ENCODE peak calls at places on chromosomes 6 and 20, in six cellular contexts. One of them, this sample, is unnamed.

GRCh38 chr20:34431168-34431567 is 68.1 kb downstream of the ITCH start:
- DNase-seq in tibial nerve: no peak
- DNase-seq in fibroblast of lung: no peak
- DNase-seq in BE2C: no peak
- DNase-seq in activated CD8-positive, alpha-beta T cell treated with anti-CD3 and anti-CD28 coated beads for 36 hours: no peak
- DNase-seq in heart right ventricle: no peak
- DNase-seq in this sample: no peak

GRCh38 chr6:110720066-110720465 is 95.2 kb downstream of the CDK19 start:
- DNase-seq in tibial nerve: no peak
- DNase-seq in fibroblast of lung: no peak
- DNase-seq in BE2C: no peak
- DNase-seq in activated CD8-positive, alpha-beta T cell treated with anti-CD3 and anti-CD28 coated beads for 36 hours: no peak
- DNase-seq in heart right ventricle: no peak
- DNase-seq in this sample: no peak

GRCh38 chr20:38129248-38129865 is 35.7 kb downstream of the TGM2 start:
- DNase-seq in tibial nerve: no peak
- DNase-seq in fibroblast of lung: no peak
- DNase-seq in BE2C: no peak
- DNase-seq in activated CD8-positive, alpha-beta T cell treated with anti-CD3 and anti-CD28 coated beads for 36 hours: no peak
- DNase-seq in heart right ventricle: no peak
- DNase-seq in this sample: no peak

GRCh38 chr6:11085758-11086435 is 7.7 kb upstream of the SMIM13 start:
- DNase-seq in tibial nerve: no peak
- DNase-seq in fibroblast of lung: peak; percentile 92
- DNase-seq in BE2C: no peak
- DNase-seq in activated CD8-positive, alpha-beta T cell treated with anti-CD3 and anti-CD28 coated beads for 36 hours: no peak
- DNase-seq in heart right ventricle: no peak
- DNase-seq in this sample: no peak

GRCh38 chr6:21098744-21099143 is 494.8 kb upstream of the SOX4 start:
- DNase-seq in tibial nerve: no peak
- DNase-seq in fibroblast of lung: no peak
- DNase-seq in BE2C: no peak
- DNase-seq in activated CD8-positive, alpha-beta T cell treated with anti-CD3 and anti-CD28 coated beads for 36 hours: no peak
- DNase-seq in heart right ventricle: no peak
- DNase-seq in this sample: no peak

GRCh38 chr20:39885975-39886649 is 802.9 kb downstream of the MAFB start:
- DNase-seq in tibial nerve: peak; percentile 94
- DNase-seq in fibroblast of lung: peak; percentile 90
- DNase-seq in BE2C: peak; percentile 49
- DNase-seq in activated CD8-positive, alpha-beta T cell treated with anti-CD3 and anti-CD28 coated beads for 36 hours: peak; percentile 54
- DNase-seq in heart right ventricle: peak; percentile 51
- DNase-seq in this sample: peak; percentile 34

GRCh38 chr6:37054580-37054979 is 49.1 kb downstream of the FGD2 start:
- DNase-seq in tibial nerve: no peak
- DNase-seq in fibroblast of lung: no peak
- DNase-seq in BE2C: no peak
- DNase-seq in activated CD8-positive, alpha-beta T cell treated with anti-CD3 and anti-CD28 coated beads for 36 hours: no peak
- DNase-seq in heart right ventricle: no peak
- DNase-seq in this sample: no peak

GRCh38 chr6:23349521-23350147 is 776.4 kb upstream of the NRSN1 start:
- DNase-seq in tibial nerve: no peak
- DNase-seq in fibroblast of lung: peak; percentile 86
- DNase-seq in BE2C: peak; percentile 76
- DNase-seq in activated CD8-positive, alpha-beta T cell treated with anti-CD3 and anti-CD28 coated beads for 36 hours: no peak
- DNase-seq in heart right ventricle: no peak
- DNase-seq in this sample: no peak

GRCh38 chr6:169235286-169235685 is 18.4 kb downstream of the THBS2 start:
- DNase-seq in tibial nerve: no peak
- DNase-seq in fibroblast of lung: no peak
- DNase-seq in BE2C: no peak
- DNase-seq in activated CD8-positive, alpha-beta T cell treated with anti-CD3 and anti-CD28 coated beads for 36 hours: no peak
- DNase-seq in heart right ventricle: no peak
- DNase-seq in this sample: no peak

GRCh38 chr6:119025793-119026192 is 52.7 kb downstream of the FAM184A start:
- DNase-seq in tibial nerve: no peak
- DNase-seq in fibroblast of lung: no peak
- DNase-seq in BE2C: no peak
- DNase-seq in activated CD8-positive, alpha-beta T cell treated with anti-CD3 and anti-CD28 coated beads for 36 hours: no peak
- DNase-seq in heart right ventricle: no peak
- DNase-seq in this sample: no peak

GRCh38 chr20:53957421-53958172 is 112.8 kb downstream of the BCAS1 start:
- DNase-seq in tibial nerve: no peak
- DNase-seq in fibroblast of lung: peak; percentile 90
- DNase-seq in BE2C: no peak
- DNase-seq in activated CD8-positive, alpha-beta T cell treated with anti-CD3 and anti-CD28 coated beads for 36 hours: no peak
- DNase-seq in heart right ventricle: no peak
- DNase-seq in this sample: no peak

GRCh38 chr6:31083742-31084354 is 28.5 kb downstream of the C6orf15 start:
- DNase-seq in tibial nerve: peak; percentile 24
- DNase-seq in fibroblast of lung: peak; percentile 78
- DNase-seq in BE2C: peak; percentile 56
- DNase-seq in activated CD8-positive, alpha-beta T cell treated with anti-CD3 and anti-CD28 coated beads for 36 hours: peak; percentile 60
- DNase-seq in heart right ventricle: no peak
- DNase-seq in this sample: peak; percentile 56

GRCh38 chr6:31090973-31091364 is 21.4 kb downstream of the C6orf15 start:
- DNase-seq in tibial nerve: no peak
- DNase-seq in fibroblast of lung: no peak
- DNase-seq in BE2C: no peak
- DNase-seq in activated CD8-positive, alpha-beta T cell treated with anti-CD3 and anti-CD28 coated beads for 36 hours: no peak
- DNase-seq in heart right ventricle: no peak
- DNase-seq in this sample: no peak

GRCh38 chr6:31086788-31087440 is 25.5 kb downstream of the C6orf15 start:
- DNase-seq in tibial nerve: no peak
- DNase-seq in fibroblast of lung: peak; percentile 90
- DNase-seq in BE2C: no peak
- DNase-seq in activated CD8-positive, alpha-beta T cell treated with anti-CD3 and anti-CD28 coated beads for 36 hours: no peak
- DNase-seq in heart right ventricle: no peak
- DNase-seq in this sample: no peak

GRCh38 chr6:31090275-31090972 is 22.0 kb downstream of the C6orf15 start:
- DNase-seq in tibial nerve: no peak
- DNase-seq in fibroblast of lung: no peak
- DNase-seq in BE2C: no peak
- DNase-seq in activated CD8-positive, alpha-beta T cell treated with anti-CD3 and anti-CD28 coated beads for 36 hours: no peak
- DNase-seq in heart right ventricle: no peak
- DNase-seq in this sample: no peak

DNA sequence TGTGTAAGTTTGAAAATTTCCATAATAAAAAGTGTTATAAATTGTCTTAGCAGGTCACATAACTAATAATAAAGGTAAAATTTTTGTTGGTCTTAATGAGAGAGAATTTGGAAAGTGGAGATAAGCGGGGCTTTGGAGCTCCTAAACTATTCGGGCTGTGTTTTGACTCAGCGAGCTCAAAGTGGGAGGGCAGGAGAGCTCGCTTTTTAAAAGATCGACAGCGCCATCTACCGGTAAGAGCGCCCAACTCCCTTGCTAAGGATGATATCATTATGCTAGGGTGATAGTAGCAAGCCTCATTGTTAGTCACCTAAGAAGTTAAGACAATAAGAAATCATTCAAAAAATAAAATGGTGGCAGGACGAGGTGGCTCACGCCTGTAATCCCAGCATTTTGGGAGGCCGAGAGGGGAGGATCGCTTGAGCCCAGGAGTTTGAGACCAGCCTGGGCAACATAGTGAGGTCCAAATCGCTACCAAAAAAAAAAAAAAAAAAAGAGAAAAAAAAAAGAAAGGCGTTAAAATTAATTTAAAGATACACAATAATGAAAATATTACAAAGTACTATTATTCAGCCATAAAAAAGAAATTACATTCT is 24.8 kb downstream of the C6orf15 start:
- DNase-seq in tibial nerve: peak; percentile 94
- DNase-seq in fibroblast of lung: peak; percentile 77
- DNase-seq in BE2C: peak; percentile 84
- DNase-seq in activated CD8-positive, alpha-beta T cell treated with anti-CD3 and anti-CD28 coated beads for 36 hours: peak; percentile 92
- DNase-seq in heart right ventricle: peak; percentile 83
- DNase-seq in this sample: peak; percentile 86
- TF ChIP-seq CTCF in tibial nerve: peak; percentile 80
- TF ChIP-seq CTCF in fibroblast of lung: peak; percentile 71
- TF ChIP-seq CTCF in BE2C: peak; percentile 73
- TF ChIP-seq CTCF in activated CD8-positive, alpha-beta T cell treated with anti-CD3 and anti-CD28 coated beads for 36 hours: peak; percentile 72
- TF ChIP-seq CTCF in heart right ventricle: peak; percentile 78
- TF ChIP-seq CTCF in this sample: peak; percentile 83

DNA sequence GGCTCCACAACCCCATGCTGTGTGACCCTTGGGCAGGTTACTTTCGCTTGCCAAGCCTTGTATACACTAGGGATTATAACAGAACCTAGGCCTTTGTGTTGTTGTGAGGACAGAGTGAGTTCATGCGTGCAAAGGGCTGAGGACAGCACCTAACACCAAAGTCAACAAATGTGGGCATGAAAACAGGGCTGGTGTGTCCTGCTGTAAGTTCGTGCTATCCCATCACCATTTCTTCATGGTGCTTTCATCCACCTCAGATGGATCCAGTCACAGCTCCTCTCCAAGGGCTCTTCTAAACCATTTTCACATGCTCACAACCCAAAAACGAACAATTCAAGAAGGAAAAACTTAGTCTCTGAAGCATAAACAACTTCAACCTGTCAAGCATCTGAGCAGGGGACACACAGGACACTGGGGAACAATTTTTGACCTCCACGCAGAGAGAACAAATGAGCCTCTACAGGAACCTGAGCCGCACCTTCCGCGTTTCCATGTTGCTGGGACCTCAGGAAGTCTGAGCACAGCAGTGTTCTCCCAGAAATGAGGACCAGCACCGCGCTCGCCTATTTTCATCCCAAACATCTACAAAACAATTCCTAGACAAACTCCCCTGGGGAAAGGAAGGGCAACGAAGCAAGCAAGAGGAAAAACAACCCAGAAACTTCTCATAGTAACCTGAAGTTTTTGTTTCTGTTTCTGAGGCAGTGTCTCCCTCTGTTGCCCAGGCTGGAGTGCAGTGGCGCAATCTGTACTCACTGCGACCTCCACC is 3.1 kb downstream of the LRP11 start:
- DNase-seq in tibial nerve: no peak
- DNase-seq in fibroblast of lung: no peak
- DNase-seq in BE2C: no peak
- DNase-seq in activated CD8-positive, alpha-beta T cell treated with anti-CD3 and anti-CD28 coated beads for 36 hours: no peak
- DNase-seq in heart right ventricle: no peak
- DNase-seq in this sample: no peak
- TF ChIP-seq CTCF in tibial nerve: no peak
- TF ChIP-seq CTCF in fibroblast of lung: peak; percentile 28
- TF ChIP-seq CTCF in BE2C: no peak
- TF ChIP-seq CTCF in activated CD8-positive, alpha-beta T cell treated with anti-CD3 and anti-CD28 coated beads for 36 hours: no peak
- TF ChIP-seq CTCF in heart right ventricle: no peak
- TF ChIP-seq CTCF in this sample: peak; percentile 16

DNA sequence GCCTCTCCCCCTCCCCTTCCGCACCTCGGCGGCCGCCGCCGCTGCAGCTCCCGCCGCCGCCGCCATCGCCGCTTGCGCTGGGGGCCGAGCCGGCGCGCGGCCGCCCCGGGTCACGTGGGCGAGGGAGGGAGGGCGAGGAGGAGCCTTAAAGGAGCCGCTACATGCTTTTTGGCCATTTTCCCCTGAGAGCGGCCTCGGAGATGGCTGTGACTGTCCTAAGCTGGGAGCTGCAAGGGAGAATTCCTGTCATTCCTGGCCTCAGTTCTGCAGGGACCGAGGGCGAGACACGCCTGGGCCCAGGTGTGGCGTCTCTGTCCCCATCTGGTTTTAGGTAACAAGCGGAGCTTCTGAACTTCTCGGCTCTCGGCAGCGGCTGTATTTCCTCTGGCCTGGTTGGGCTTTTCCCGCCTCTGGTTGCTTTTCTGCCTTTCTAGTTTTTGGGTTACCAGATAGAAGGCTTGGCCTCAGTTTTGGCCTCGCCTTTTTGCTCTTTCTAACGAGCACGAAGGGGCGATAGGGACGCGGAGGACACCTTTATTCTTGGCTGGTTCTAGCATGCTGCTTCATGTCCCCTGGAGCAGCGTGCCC is at the start of gene EHMT2:
- DNase-seq in tibial nerve: peak; percentile 75
- DNase-seq in fibroblast of lung: peak; percentile 69
- DNase-seq in BE2C: peak; percentile 91
- DNase-seq in activated CD8-positive, alpha-beta T cell treated with anti-CD3 and anti-CD28 coated beads for 36 hours: peak; percentile 87
- DNase-seq in heart right ventricle: peak; percentile 85
- DNase-seq in this sample: peak; percentile 91
- TF ChIP-seq CTCF in tibial nerve: peak; percentile 68
- TF ChIP-seq CTCF in fibroblast of lung: no peak
- TF ChIP-seq CTCF in BE2C: no peak
- TF ChIP-seq CTCF in activated CD8-positive, alpha-beta T cell treated with anti-CD3 and anti-CD28 coated beads for 36 hours: no peak
- TF ChIP-seq CTCF in heart right ventricle: no peak
- TF ChIP-seq CTCF in this sample: no peak

GRCh38 chr6:35948725-35949124 is 27.8 kb upstream of the SRPK1 start:
- DNase-seq in tibial nerve: no peak
- DNase-seq in fibroblast of lung: no peak
- DNase-seq in BE2C: peak; percentile 22
- DNase-seq in activated CD8-positive, alpha-beta T cell treated with anti-CD3 and anti-CD28 coated beads for 36 hours: peak; percentile 21
- DNase-seq in heart right ventricle: no peak
- DNase-seq in this sample: no peak
- TF ChIP-seq CTCF in tibial nerve: no peak
- TF ChIP-seq CTCF in fibroblast of lung: peak; percentile 35
- TF ChIP-seq CTCF in BE2C: peak; percentile 45
- TF ChIP-seq CTCF in activated CD8-positive, alpha-beta T cell treated with anti-CD3 and anti-CD28 coated beads for 36 hours: no peak
- TF ChIP-seq CTCF in heart right ventricle: peak; percentile 20
- TF ChIP-seq CTCF in this sample: no peak

This sample was measured in GM10248.